ENCODE peak calls at places on chromosomes 4 and X, in seven cellular contexts. Y, J, E, A, I, R and Q are unnamed samples.

GRCh38 chr4:25884040-25884788 is 21.4 kb upstream of the SEL1L3 start:
- DNase-seq in J (no peak), A (no peak), I (no peak), R (no peak), Y (no peak), E (no peak), Q (no peak)

GRCh38 chrX:17499512-17499911 is 124.5 kb downstream of the NHS start:
- DNase-seq in A (no peak), J (no peak), E (no peak), R (no peak), Y (no peak), I (no peak), Q (no peak)

GRCh38 chrX:151973851-151974335 is 583 bp downstream of the GABRE start:
- DNase-seq in R (no peak), I (no peak), A (no peak), E (no peak), J (no peak), Y (no peak), Q (no peak)

GRCh38 chrX:150813922-150814321 is 84.5 kb downstream of the CD99L2 start:
- DNase-seq in J (no peak), R (no peak), A (no peak), Y (no peak), E (no peak), I (no peak), Q (no peak)

GRCh38 chr4:21380861-21381260 is 567.7 kb downstream of the KCNIP4 start:
- DNase-seq in I (no peak), J (no peak), R (no peak), E (no peak), Y (peak), A (no peak), Q (no peak)

GRCh38 chr4:16268290-16268689 is 42.0 kb upstream of the TAPT1 start:
- DNase-seq in A (no peak), E (no peak), I (no peak), R (no peak), J (no peak), Y (no peak), Q (no peak)

GRCh38 chr4:3208826-3209225 is 40.1 kb upstream of the MSANTD1 start:
- DNase-seq in E (no peak), A (no peak), R (no peak), I (no peak), Y (no peak), J (no peak), Q (no peak)

GRCh38 chrX:71542411-71542810 is 9.5 kb downstream of the OGT start:
- DNase-seq in I (no peak), J (no peak), A (no peak), E (no peak), Y (no peak), R (no peak), Q (no peak)

GRCh38 chr4:85932371-85933305 is 427.2 kb downstream of the MAPK10 start:
- DNase-seq in R (no peak), J (no peak), E (no peak), I (no peak), Y (no peak), A (no peak), Q (no peak)

GRCh38 chrX:276588-277171 is 4.5 kb upstream of the PLCXD1 start:
- DNase-seq in I (peak), E (no peak), J (peak), A (peak), R (no peak), Y (no peak), Q (peak)

GRCh38 chr4:26590639-26591038 is 6.8 kb downstream of the TBC1D19 start:
- DNase-seq in J (no peak), E (no peak), R (no peak), I (no peak), A (no peak), Y (no peak), Q (no peak)

GRCh38 chrX:12981880-12982279 is 7.0 kb downstream of the TMSB4X start:
- DNase-seq in A (no peak), I (no peak), R (no peak), Y (no peak), J (peak), E (no peak), Q (no peak)

GRCh38 chr4:85713005-85713404 is 238.1 kb downstream of the ARHGAP24 start:
- DNase-seq in Y (no peak), E (no peak), I (no peak), A (no peak), J (no peak), R (no peak), Q (no peak)

GRCh38 chr4:182648766-182649165 is 268.4 kb downstream of the DCTD start:
- DNase-seq in Y (no peak), R (no peak), E (no peak), J (no peak), I (no peak), A (no peak), Q (no peak)

GRCh38 chr4:4876945-4877661 is 17.6 kb downstream of the MSX1 start:
- DNase-seq in J (no peak), Y (no peak), I (no peak), R (no peak), E (no peak), A (no peak), Q (no peak)

GRCh38 chr4:89658701-89659024 is 178.3 kb downstream of the SNCA start:
- DNase-seq in R (no peak), E (no peak), A (no peak), J (no peak), Y (no peak), I (no peak), Q (no peak)

GRCh38 chrX:2954541-2954940 is 25.4 kb upstream of the ARSD start:
- DNase-seq in R (no peak), A (no peak), J (no peak), I (no peak), E (no peak), Y (no peak), Q (no peak)

GRCh38 chr4:84481879-84482245 is 17.2 kb downstream of the NKX6-1 start:
- DNase-seq in R (no peak), A (no peak), E (no peak), Y (no peak), I (peak), J (no peak), Q (no peak)

GRCh38 chr4:9953089-9953488 is 68.2 kb downstream of the SLC2A9 start:
- DNase-seq in Y (no peak), A (no peak), R (no peak), J (no peak), I (no peak), E (no peak), Q (no peak)

GRCh38 chr4:183758006-183758734 is 99.1 kb downstream of the TRAPPC11 start:
- DNase-seq in I (peak), Y (no peak), E (no peak), R (no peak), A (no peak), J (no peak), Q (no peak)

GRCh38 chrX:39725114-39725513 is 372.6 kb downstream of the BCOR start:
- DNase-seq in A (no peak), J (no peak), Y (no peak), R (no peak), I (no peak), E (no peak), Q (no peak)

GRCh38 chrX:48826876-48827653 is 752 bp downstream of the ERAS start:
- DNase-seq in R (no peak), J (no peak), A (no peak), I (no peak), E (no peak), Y (no peak), Q (no peak)

GRCh38 chrX:37383313-37383712 is 34.1 kb downstream of the PRRG1 start:
- DNase-seq in Y (no peak), I (no peak), E (no peak), A (no peak), J (no peak), R (no peak), Q (no peak)